ENCODE peak calls at places on chromosome 13, in eight cellular contexts. F is cardiac fibroblast, O is left lung, W is WERI-Rb-1, T is AG04450, N is spleen, A is GM12865, D is psoas muscle. E is an unnamed sample.

GRCh38 chr13:66809496-66809895 is 420.6 kb downstream of the PCDH9 start:
- DNase-seq in D (no peak), N (no peak), A (no peak), W (no peak), T (no peak), O (no peak), F (no peak), E (no peak)

GRCh38 chr13:43044720-43045301 is 21.4 kb downstream of the DNAJC15 start:
- DNase-seq in O (no peak), N (no peak), F (no peak), A (peak), D (no peak), W (no peak), T (no peak), E (no peak)

GRCh38 chr13:60260440-60260839 is 96.7 kb upstream of the DIAPH3 start:
- DNase-seq in D (no peak), A (no peak), F (no peak), N (no peak), T (no peak), W (no peak), O (no peak), E (no peak)

GRCh38 chr13:80109313-80109712 is 231.6 kb downstream of the SPRY2 start:
- DNase-seq in T (no peak), W (no peak), O (no peak), F (no peak), N (no peak), D (no peak), A (no peak), E (no peak)

GRCh38 chr13:96090240-96091101 is 564 bp downstream of the HS6ST3 start:
- DNase-seq in T (no peak), D (peak), N (no peak), W (peak), O (no peak), F (peak), A (peak), E (no peak)

GRCh38 chr13:109720758-109721184 is 65.6 kb downstream of the IRS2 start:
- DNase-seq in W (no peak), T (no peak), N (no peak), A (no peak), O (no peak), D (no peak), F (no peak), E (no peak)

GRCh38 chr13:109575821-109576220 is 210.6 kb downstream of the IRS2 start:
- DNase-seq in O (no peak), A (no peak), D (no peak), W (no peak), F (no peak), N (no peak), T (no peak), E (no peak)

GRCh38 chr13:32381539-32381938 is 46.4 kb downstream of the N4BP2L1 start:
- DNase-seq in D (no peak), N (no peak), T (no peak), W (no peak), F (peak), O (no peak), A (peak), E (peak)

GRCh38 chr13:62305758-62306157 is 890.1 kb upstream of the PCDH20 start:
- DNase-seq in W (no peak), F (peak), N (no peak), D (no peak), O (no peak), T (no peak), A (peak), E (no peak)

GRCh38 chr13:33441015-33441414 is 155.5 kb upstream of the STARD13 start:
- DNase-seq in O (no peak), D (no peak), A (peak), W (peak), N (no peak), F (peak), T (no peak), E (no peak)

GRCh38 chr13:101425156-101425471 is 8.8 kb upstream of the NALCN start:
- DNase-seq in D (no peak), T (no peak), O (no peak), W (no peak), A (no peak), N (no peak), F (no peak), E (no peak)

GRCh38 chr13:32632343-32632910 is 46.2 kb downstream of the PDS5B start:
- DNase-seq in T (no peak), N (no peak), A (no peak), O (no peak), F (no peak), D (no peak), W (no peak), E (no peak)

GRCh38 chr13:91162180-91162579 is 185.3 kb upstream of the MIR17HG start:
- DNase-seq in O (no peak), D (no peak), A (peak), T (no peak), W (peak), N (no peak), F (no peak), E (no peak)

GRCh38 chr13:27678306-27679040 is 56.8 kb downstream of the POLR1D start:
- DNase-seq in D (no peak), F (no peak), O (no peak), A (no peak), W (no peak), T (no peak), N (no peak), E (no peak)

GRCh38 chr13:58921129-58921528 is 1242.6 kb downstream of the DIAPH3 start:
- DNase-seq in N (no peak), D (no peak), F (no peak), T (no peak), W (no peak), A (no peak), O (no peak), E (no peak)

GRCh38 chr13:72726721-72727416 is 560 bp downstream of the MZT1 start:
- DNase-seq in W (peak), A (peak), D (peak), N (peak), O (no peak), F (peak), T (no peak), E (no peak)

GRCh38 chr13:82772802-82773201 is 1109.5 kb downstream of the SLITRK1 start:
- DNase-seq in D (no peak), W (no peak), A (no peak), N (no peak), T (no peak), F (peak), O (no peak), E (no peak)

GRCh38 chr13:42680748-42681147 is 100.6 kb upstream of the FAM216B start:
- DNase-seq in N (no peak), A (no peak), W (no peak), D (no peak), T (no peak), F (no peak), O (no peak), E (no peak)

GRCh38 chr13:27709779-27710178 is 82.5 kb upstream of the GSX1 start:
- DNase-seq in W (no peak), T (no peak), N (no peak), O (no peak), F (no peak), D (no peak), A (no peak), E (no peak)

GRCh38 chr13:50075619-50076097 is 60.4 kb downstream of the KCNRG start:
- DNase-seq in W (no peak), F (no peak), A (peak), O (no peak), D (no peak), T (no peak), N (no peak), E (no peak)

GRCh38 chr13:78185700-78186099 is 267.1 kb upstream of the EDNRB start:
- DNase-seq in N (no peak), A (no peak), F (no peak), D (no peak), W (no peak), T (no peak), O (no peak), E (no peak)

GRCh38 chr13:28796938-28797257 is 23.2 kb upstream of the MTUS2 start:
- DNase-seq in D (no peak), W (no peak), N (no peak), F (no peak), O (no peak), A (no peak), T (no peak), E (no peak)
- TF ChIP-seq CTCF in D (no peak), W (no peak), N (no peak), F (no peak), O (peak), A (no peak), T (no peak), E (no peak)

GRCh38 chr13:112586334-112586733 is 1.6 kb downstream of the TUBGCP3 start:
- DNase-seq in N (no peak), A (no peak), F (no peak), W (no peak), O (no peak), D (no peak), T (no peak), E (no peak)
- H3K4me3 ChIP-seq in N (peak), A (peak), F (no peak), W (no peak), O (no peak), D (no peak), T (no peak), E (peak)

GRCh38 chr13:111153977-111154332 is 38.8 kb downstream of the ARHGEF7 start:
- DNase-seq in O (peak), D (no peak), T (no peak), F (no peak), W (no peak), A (no peak), N (no peak), E (no peak)
- TF ChIP-seq CTCF in O (peak), D (no peak), T (peak), F (peak), W (peak), A (peak), N (no peak), E (peak)

DNA sequence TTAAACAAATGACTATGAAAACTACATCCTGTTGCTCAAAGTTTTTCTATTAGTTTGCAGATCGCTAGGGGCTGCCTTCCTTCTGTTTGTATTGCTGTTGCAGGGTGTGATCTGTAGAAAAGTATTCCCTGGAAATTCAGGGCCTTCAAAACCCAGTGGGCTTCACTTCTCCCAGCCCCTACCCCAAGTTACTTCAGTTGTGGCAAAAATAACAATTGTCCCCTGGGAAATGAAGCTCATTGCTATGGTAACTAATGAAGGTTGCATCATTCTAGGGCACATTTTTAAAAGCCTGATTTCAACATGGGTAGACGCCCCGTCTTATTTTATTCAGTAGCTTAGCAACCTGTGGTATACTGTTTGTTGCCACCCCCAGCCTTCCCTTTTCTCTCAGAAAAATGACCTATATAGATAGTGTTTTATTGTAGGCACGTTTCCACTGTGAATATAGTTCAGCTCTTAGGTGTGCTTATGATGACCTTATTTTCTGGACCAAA is 60.9 kb downstream of the WDFY2 start:
- DNase-seq in N (no peak), F (peak), T (no peak), D (no peak), O (no peak), W (no peak), A (peak), E (no peak)
- H3K4me3 ChIP-seq in N (no peak), F (no peak), T (no peak), D (no peak), O (no peak), W (no peak), A (no peak), E (no peak)

GRCh38 chr13:44412341-44412935 is 38.8 kb downstream of the SERP2 start:
- DNase-seq in O (no peak), D (no peak), T (no peak), W (no peak), A (no peak), F (no peak), N (peak), E (no peak)

GRCh38 chr13:44409595-44409994 is 36.0 kb downstream of the SERP2 start:
- DNase-seq in O (no peak), A (no peak), W (no peak), F (no peak), D (no peak), N (no peak), T (no peak), E (no peak)

GRCh38 chr13:44407891-44408290 is 34.3 kb downstream of the SERP2 start:
- DNase-seq in N (no peak), D (no peak), A (no peak), W (no peak), T (no peak), F (no peak), O (no peak), E (no peak)

GRCh38 chr13:44411841-44412240 is 38.2 kb downstream of the SERP2 start:
- DNase-seq in N (no peak), A (no peak), F (no peak), T (no peak), W (no peak), O (no peak), D (no peak), E (no peak)

DNA sequence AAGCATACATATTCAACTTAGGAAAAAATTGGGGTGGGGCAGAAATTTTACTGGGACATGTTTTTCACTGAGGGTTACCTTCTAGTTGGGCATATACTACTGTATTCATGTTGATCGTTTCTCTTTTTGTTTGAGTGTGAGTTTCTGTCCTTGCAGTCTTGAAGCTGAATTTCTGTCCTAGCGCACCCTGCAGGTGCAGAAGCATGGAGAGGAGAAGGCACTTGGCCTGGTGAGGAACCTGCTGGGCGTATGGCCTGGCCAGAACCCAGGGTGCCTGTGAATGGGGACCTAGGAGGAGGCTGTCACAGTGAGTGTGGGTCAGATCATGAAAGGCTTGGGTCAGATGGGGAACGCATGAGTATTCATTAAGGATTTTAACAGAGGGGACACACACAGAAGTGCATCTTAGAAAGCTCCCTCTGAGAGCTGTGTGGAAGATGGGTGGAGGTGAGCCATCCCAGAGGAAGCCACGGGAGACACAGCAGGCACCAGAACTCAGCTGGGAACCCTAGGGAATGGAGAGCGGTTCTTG is 36.8 kb downstream of the SERP2 start:
- DNase-seq in W (no peak), A (peak), T (no peak), D (no peak), N (peak), F (no peak), O (no peak), E (no peak)
- TF ChIP-seq CTCF in W (no peak), A (no peak), T (no peak), D (no peak), N (no peak), F (no peak), O (no peak), E (no peak)

DNA sequence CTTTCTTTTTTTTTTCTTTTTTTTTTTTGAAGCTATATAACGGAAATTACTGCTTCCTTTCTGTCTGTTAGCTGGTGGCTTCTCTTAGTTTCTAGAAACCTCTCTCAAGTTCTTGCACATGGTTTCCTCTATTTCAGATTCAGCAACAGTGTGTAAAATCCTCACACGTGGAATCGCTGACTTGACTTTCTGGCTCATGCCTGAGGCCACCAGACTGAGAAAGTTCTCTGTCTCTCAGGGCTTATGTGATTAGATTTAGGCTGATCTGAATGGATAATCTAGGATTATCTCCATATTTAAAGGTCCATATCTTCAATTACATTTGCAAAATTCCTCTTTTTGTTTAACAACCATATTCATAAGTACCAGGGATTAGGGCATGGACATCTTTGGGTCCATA is 856.3 kb upstream of the SLITRK6 start:
- DNase-seq in W (peak), A (no peak), F (no peak), N (no peak), D (no peak), T (no peak), O (no peak), E (no peak)
- H3K4me3 ChIP-seq in W (no peak), A (no peak), F (no peak), N (no peak), D (no peak), T (no peak), O (no peak), E (no peak)

GRCh38 chr13:30898070-30898469 is 8.0 kb upstream of the MEDAG start:
- DNase-seq in W (no peak), N (no peak), A (no peak), D (no peak), F (no peak), O (no peak), T (no peak), E (no peak)

GRCh38 chr13:30898721-30899188 is 7.3 kb upstream of the MEDAG start:
- DNase-seq in A (no peak), D (no peak), O (no peak), T (peak), W (no peak), N (no peak), F (peak), E (peak)

GRCh38 chr13:30900952-30901749 is 4.9 kb upstream of the MEDAG start:
- DNase-seq in T (no peak), F (no peak), W (no peak), D (no peak), A (peak), O (no peak), N (no peak), E (no peak)

GRCh38 chr13:30892966-30893365 is 13.1 kb upstream of the MEDAG start:
- DNase-seq in A (peak), W (peak), O (no peak), D (peak), N (no peak), F (peak), T (no peak), E (no peak)

DNA sequence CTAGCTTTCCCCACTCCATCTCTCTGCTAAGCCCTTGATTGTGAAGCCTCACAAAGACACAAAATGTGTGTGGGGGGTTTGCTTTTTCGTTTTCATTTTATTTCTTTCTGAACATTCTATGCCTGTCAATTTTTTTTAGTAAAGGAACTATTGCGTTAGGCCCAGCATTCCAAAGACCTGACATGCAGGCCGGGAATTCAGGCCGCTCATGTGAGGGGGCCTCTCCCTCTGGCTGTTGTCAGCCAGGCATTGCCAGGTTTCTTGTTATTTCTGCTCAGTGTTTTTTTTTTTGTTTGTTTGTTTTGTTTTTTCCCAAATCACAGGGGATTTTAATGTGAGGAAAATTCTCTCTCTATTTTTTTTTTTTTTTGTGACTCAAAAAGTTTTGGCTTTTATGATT is 10.3 kb upstream of the MEDAG start:
- DNase-seq in D (peak), O (no peak), N (no peak), A (no peak), T (peak), F (peak), W (no peak), E (no peak)
- TF ChIP-seq CTCF in D (no peak), O (no peak), N (no peak), A (no peak), T (peak), F (no peak), W (no peak), E (no peak)

GRCh38 chr13:45413826-45414312 is 4.3 kb downstream of the SLC25A30 start:
- DNase-seq in N (no peak), A (no peak), D (no peak), T (no peak), W (no peak), O (no peak), F (no peak), E (no peak)
- H3K4me3 ChIP-seq in N (peak), A (no peak), D (peak), T (no peak), W (no peak), O (peak), F (no peak), E (no peak)

GRCh38 chr13:24864579-24864978 is 100.6 kb downstream of the RNF17 start:
- DNase-seq in O (no peak), D (no peak), N (no peak), W (no peak), F (no peak), T (no peak), A (no peak), E (no peak)

GRCh38 chr13:24861617-24862362 is 97.8 kb downstream of the RNF17 start:
- DNase-seq in T (no peak), W (no peak), N (no peak), F (no peak), O (no peak), D (no peak), A (no peak), E (no peak)

GRCh38 chr13:24863748-24864540 is 100.0 kb downstream of the RNF17 start:
- DNase-seq in D (no peak), F (no peak), W (no peak), N (no peak), O (no peak), T (no peak), A (no peak), E (no peak)

GRCh38 chr13:24866488-24866887 is 102.5 kb downstream of the RNF17 start:
- DNase-seq in T (no peak), N (no peak), A (no peak), O (no peak), F (no peak), D (no peak), W (no peak), E (no peak)

DNA sequence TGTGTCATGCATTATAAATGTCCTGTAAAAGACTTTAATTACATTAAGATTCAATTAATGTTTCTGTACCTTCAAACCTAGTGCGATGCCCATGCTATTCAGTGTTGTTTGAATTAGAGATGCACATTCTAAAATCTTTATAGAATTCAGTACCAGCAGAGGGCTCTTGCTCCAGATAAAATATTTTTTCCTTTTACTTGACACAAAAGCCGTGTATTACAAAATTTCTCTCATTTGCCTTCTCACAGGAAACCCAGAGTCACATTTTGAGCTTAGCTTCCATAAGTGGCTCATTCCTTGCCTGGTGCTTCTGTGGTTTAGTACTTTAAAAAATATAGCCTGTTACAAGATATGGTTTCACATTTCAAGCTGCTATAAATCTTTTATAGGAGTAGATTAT is 101.2 kb downstream of the RNF17 start:
- DNase-seq in W (no peak), O (no peak), A (no peak), D (no peak), F (peak), N (no peak), T (no peak), E (no peak)
- TF ChIP-seq CTCF in W (no peak), O (no peak), A (no peak), D (no peak), F (peak), N (no peak), T (peak), E (no peak)

E was measured in HFF-Myc.